ENCODE peak calls at places on chromosomes 13 and 19, in eight cellular contexts. G is OCI-LY7; I is cardiac fibroblast; O is fibroblast of lung; N is CD4-positive, alpha-beta memory T cell; X is heart right ventricle; D is HL-60; R is PC-3. Q is an unnamed sample.

GRCh38 chr13:50123862-50124535 is 108.8 kb downstream of the KCNRG start:
- DNase-seq in G (no peak), I (peak; percentile 75), O (peak; percentile 89), N (peak; percentile 67), X (peak; percentile 97), D (peak; percentile 91), R (peak; percentile 84), Q (peak; percentile 40)

GRCh38 chr13:95920485-95920884 is 132.7 kb downstream of the UGGT2 start:
- DNase-seq in G (no peak), I (no peak), O (peak; percentile 53), N (no peak), X (no peak), D (no peak), R (no peak), Q (no peak)

GRCh38 chr19:19278315-19278714 is 5.2 kb upstream of the TM6SF2 start:
- DNase-seq in G (no peak), I (no peak), O (no peak), N (no peak), X (no peak), D (no peak), R (no peak), Q (no peak)

GRCh38 chr19:29942404-29943261 is 594 bp downstream of the URI1 start:
- DNase-seq in G (peak; percentile 85), I (peak; percentile 42), O (peak; percentile 36), N (peak; percentile 78), X (peak; percentile 72), D (peak; percentile 52), R (peak; percentile 35), Q (peak; percentile 65)

GRCh38 chr19:19668230-19669012 is at the start of gene ZNF101:
- DNase-seq in G (peak; percentile 99), I (peak; percentile 90), O (peak; percentile 84), N (peak; percentile 96), X (peak; percentile 92), D (peak; percentile 95), R (peak; percentile 95), Q (peak; percentile 99)

GRCh38 chr19:55603581-55604292 is 1.7 kb upstream of the ZNF865 start:
- DNase-seq in G (no peak), I (no peak), O (no peak), N (no peak), X (no peak), D (no peak), R (no peak), Q (no peak)

GRCh38 chr13:59459972-59460371 is 703.8 kb downstream of the DIAPH3 start:
- DNase-seq in G (no peak), I (no peak), O (peak; percentile 67), N (no peak), X (no peak), D (no peak), R (peak; percentile 7), Q (no peak)

GRCh38 chr13:48976677-48977625 is 1.2 kb downstream of the FNDC3A start:
- DNase-seq in G (peak; percentile 19), I (peak; percentile 6), O (no peak), N (no peak), X (no peak), D (peak; percentile 34), R (peak; percentile 3), Q (peak; percentile 61)

GRCh38 chr13:77565635-77566034 is 30.1 kb downstream of the SCEL start:
- DNase-seq in G (peak; percentile 39), I (peak; percentile 54), O (peak; percentile 23), N (peak; percentile 7), X (no peak), D (no peak), R (peak; percentile 66), Q (peak; percentile 19)

GRCh38 chr13:35917252-35917941 is 213.8 kb downstream of the DCLK1 start:
- DNase-seq in G (no peak), I (peak; percentile 7), O (peak; percentile 56), N (no peak), X (no peak), D (no peak), R (no peak), Q (no peak)

GRCh38 chr13:113143466-113144254 is 14.8 kb upstream of the PROZ start:
- DNase-seq in G (no peak), I (no peak), O (no peak), N (no peak), X (no peak), D (no peak), R (no peak), Q (no peak)

GRCh38 chr19:13726323-13726722 is 38.0 kb upstream of the MRI1 start:
- DNase-seq in G (no peak), I (no peak), O (no peak), N (no peak), X (no peak), D (no peak), R (no peak), Q (no peak)

GRCh38 chr19:35986111-35986510 is 8.9 kb upstream of the SDHAF1 start:
- DNase-seq in G (no peak), I (no peak), O (no peak), N (no peak), X (no peak), D (no peak), R (no peak), Q (no peak)

GRCh38 chr19:35990771-35991730 is 3.9 kb upstream of the SDHAF1 start:
- DNase-seq in G (no peak), I (no peak), O (no peak), N (no peak), X (no peak), D (no peak), R (no peak), Q (no peak)

GRCh38 chr19:35988824-35989223 is 6.2 kb upstream of the SDHAF1 start:
- DNase-seq in G (no peak), I (no peak), O (no peak), N (no peak), X (no peak), D (no peak), R (no peak), Q (no peak)

GRCh38 chr19:35986664-35987570 is 8.1 kb upstream of the SDHAF1 start:
- DNase-seq in G (peak; percentile 39), I (no peak), O (no peak), N (no peak), X (peak; percentile 35), D (peak; percentile 75), R (no peak), Q (no peak)

DNA sequence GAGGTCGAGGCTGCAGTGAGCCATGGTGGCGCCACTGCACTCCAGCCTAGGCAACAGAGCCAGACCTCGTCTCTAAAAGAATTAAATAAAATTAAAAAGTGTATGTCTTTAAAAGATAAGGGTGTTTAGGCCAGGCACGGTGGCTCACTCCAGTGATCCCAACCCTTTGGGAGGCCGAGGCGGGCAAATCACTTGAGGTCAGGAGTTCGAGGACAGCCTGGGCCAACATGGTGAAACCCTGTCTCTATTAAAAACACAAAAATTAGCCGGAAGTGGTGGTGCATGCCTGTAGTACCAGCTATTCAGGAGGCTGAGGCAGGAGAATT is 7.5 kb upstream of the SDHAF1 start:
- DNase-seq in G (peak; percentile 12), I (no peak), O (no peak), N (no peak), X (no peak), D (no peak), R (no peak), Q (no peak)
- H3K4me3 ChIP-seq in G (peak overlapping the region; percentile 56), I (no peak overlapping the region), O (no peak overlapping the region), N (no peak overlapping the region), X (peak overlapping the region; percentile 31), D (peak overlapping the region; percentile 56), R (no peak overlapping the region), Q (peak overlapping the region; percentile 51)

GRCh38 chr13:46124967-46125933 is 20.4 kb upstream of the CPB2 start:
- DNase-seq in G (no peak), I (peak; percentile 5), O (no peak), N (peak; percentile 17), X (no peak), D (no peak), R (no peak), Q (peak; percentile 40)
- H3K4me3 ChIP-seq in G (no peak overlapping the region), I (no peak overlapping the region), O (no peak overlapping the region), N (no peak overlapping the region), X (no peak overlapping the region), D (no peak overlapping the region), R (no peak overlapping the region), Q (no peak overlapping the region)

DNA sequence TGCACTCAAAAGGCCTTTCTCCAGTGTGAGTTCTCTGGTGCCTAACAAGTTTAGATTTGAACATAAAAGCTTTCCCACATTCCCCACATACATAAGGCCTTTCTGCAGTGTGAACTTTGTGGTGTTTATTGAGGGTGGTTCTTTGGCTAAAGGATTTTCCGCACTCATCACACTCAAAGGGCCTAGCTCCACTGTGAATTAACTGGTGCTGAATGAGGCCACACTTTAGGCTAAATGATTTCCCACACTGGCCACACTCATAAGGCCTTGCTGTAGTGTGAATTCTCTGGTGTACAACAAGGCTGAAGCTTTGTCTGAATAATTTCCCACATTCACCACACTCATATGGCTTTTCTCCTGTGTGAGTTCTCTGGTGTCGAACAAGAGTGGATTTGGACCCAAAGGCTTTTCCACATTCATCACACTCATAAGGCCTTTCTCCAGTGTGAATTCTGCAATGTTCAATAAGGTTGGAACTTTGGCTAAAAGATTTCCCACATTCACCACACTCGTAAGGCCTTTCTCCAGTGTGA is 6.2 kb downstream of the ZNF416 start:
- DNase-seq in G (no peak), I (no peak), O (no peak), N (no peak), X (no peak), D (no peak), R (no peak), Q (no peak)
- H3K4me3 ChIP-seq in G (no peak overlapping the region), I (no peak overlapping the region), O (no peak overlapping the region), N (no peak overlapping the region), X (no peak overlapping the region), D (no peak overlapping the region), R (no peak overlapping the region), Q (no peak overlapping the region)

DNA sequence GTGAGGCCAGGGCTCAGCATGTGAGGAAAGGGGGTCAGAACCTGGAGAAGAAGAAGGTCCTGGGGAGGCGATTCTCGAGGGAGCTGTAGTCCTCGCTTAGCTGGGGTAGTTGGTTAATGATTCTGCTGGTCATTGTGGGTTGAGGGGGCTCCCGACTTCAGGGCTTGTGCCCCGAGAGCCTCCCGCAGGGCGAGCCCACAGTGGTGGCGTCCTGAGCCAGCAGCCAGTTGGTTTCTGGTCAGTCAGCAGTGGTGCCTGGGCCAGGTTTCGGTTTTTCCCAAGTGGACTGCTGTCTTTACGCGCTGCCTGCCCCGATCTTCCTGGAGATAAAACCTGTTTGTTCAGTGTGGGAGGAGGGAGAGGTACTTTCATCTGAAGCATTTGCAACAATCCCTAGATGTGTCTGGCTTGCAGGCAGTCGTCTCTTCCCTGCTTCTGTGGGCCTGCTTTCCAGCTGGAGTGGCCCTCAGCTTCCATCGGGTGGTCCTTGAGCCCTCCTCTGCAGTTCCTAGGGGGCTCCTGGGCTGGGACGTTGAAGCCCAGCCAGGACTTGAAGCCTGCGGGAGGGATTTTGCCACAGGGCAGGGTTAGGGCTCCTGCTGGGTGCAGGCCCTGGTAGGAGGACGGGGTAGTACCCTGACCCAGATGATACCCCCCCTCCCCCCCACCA is 3.2 kb downstream of the PTBP1 start:
- DNase-seq in G (no peak), I (peak; percentile 65), O (peak; percentile 56), N (no peak), X (no peak), D (peak; percentile 29), R (peak; percentile 61), Q (no peak)
- H3K4me3 ChIP-seq in G (no peak overlapping the region), I (peak overlapping the region; percentile 34), O (peak overlapping the region; percentile 31), N (peak overlapping the region; percentile 38), X (peak overlapping the region; percentile 91), D (peak overlapping the region; percentile 98), R (peak overlapping the region; percentile 88), Q (no peak overlapping the region)

GRCh38 chr19:46303702-46304397 is 7.0 kb downstream of the HIF3A start:
- DNase-seq in G (no peak), I (peak; percentile 66), O (no peak), N (no peak), X (peak; percentile 68), D (no peak), R (no peak), Q (no peak)
- H3K4me3 ChIP-seq in G (no peak overlapping the region), I (no peak overlapping the region), O (no peak overlapping the region), N (no peak overlapping the region), X (no peak overlapping the region), D (no peak overlapping the region), R (no peak overlapping the region), Q (no peak overlapping the region)

Q was measured in Jurkat, Clone E6-1.